ENCODE peak calls at places on chromosomes 12 and 14, in eight cellular contexts. L is IMR-90, N is GM23248, J is colonic mucosa, V is H9, B is SK-N-MC, H is mesenchymal stem cell, E is neural progenitor cell. C is an unnamed sample.

GRCh38 chr14:65560340-65561027 is 148.0 kb downstream of the FUT8 start:
- DNase-seq in V (no peak), J (no peak), H (no peak), L (peak), E (no peak), B (no peak), N (peak), C (no peak)

GRCh38 chr12:71162832-71163711 is 5.3 kb upstream of the TSPAN8 start:
- DNase-seq in J (no peak), L (no peak), E (no peak), H (no peak), V (no peak), B (no peak), N (no peak), C (no peak)

GRCh38 chr12:28899951-28900350 is 249.1 kb upstream of the FAR2 start:
- DNase-seq in L (peak), N (peak), E (no peak), H (peak), J (no peak), V (no peak), B (no peak), C (peak)

GRCh38 chr12:88921434-88921833 is 341.2 kb upstream of the KITLG start:
- DNase-seq in E (peak), B (no peak), V (no peak), N (no peak), J (no peak), H (no peak), L (no peak), C (no peak)

GRCh38 chr14:65286443-65286842 is 126.1 kb upstream of the FUT8 start:
- DNase-seq in L (no peak), V (no peak), N (peak), E (no peak), B (no peak), J (no peak), H (no peak), C (no peak)

GRCh38 chr14:104579507-104579906 is at the start of gene C14orf180:
- DNase-seq in N (no peak), H (no peak), B (no peak), J (no peak), E (no peak), L (no peak), V (no peak), C (no peak)

GRCh38 chr12:109592905-109593272 is 19.3 kb downstream of the MVK start:
- DNase-seq in L (no peak), H (no peak), B (no peak), N (no peak), E (no peak), J (no peak), V (no peak), C (no peak)

GRCh38 chr12:124774462-124775167 is 89.0 kb downstream of the SCARB1 start:
- DNase-seq in N (peak), E (no peak), J (no peak), L (peak), V (no peak), B (peak), H (peak), C (peak)

GRCh38 chr12:127941332-127941731 is 325.6 kb upstream of the TMEM132C start:
- DNase-seq in H (no peak), L (no peak), E (no peak), B (no peak), V (no peak), N (no peak), J (no peak), C (peak)

GRCh38 chr14:70905316-70905715 is 1.9 kb upstream of the PCNX1 start:
- DNase-seq in J (peak), N (no peak), E (no peak), B (no peak), V (no peak), H (peak), L (peak), C (peak)

GRCh38 chr12:67705394-67706370 is 57.1 kb downstream of the DYRK2 start:
- DNase-seq in J (no peak), V (no peak), N (peak), H (peak), E (no peak), L (peak), B (no peak), C (peak)

GRCh38 chr12:58639323-58639934 is 280.9 kb downstream of the LRIG3 start:
- DNase-seq in N (peak), E (no peak), L (peak), H (peak), B (no peak), J (no peak), V (no peak), C (no peak)

GRCh38 chr12:109230193-109230592 is 78.9 kb downstream of the FOXN4 start:
- DNase-seq in H (no peak), J (no peak), B (no peak), L (no peak), V (no peak), N (no peak), E (no peak), C (no peak)

GRCh38 chr12:116324684-116325664 is 47.5 kb upstream of the MED13L start:
- DNase-seq in E (no peak), L (no peak), N (no peak), B (no peak), V (no peak), J (no peak), H (no peak), C (no peak)

GRCh38 chr12:53268637-53269562 is 801 bp downstream of the ESPL1 start:
- DNase-seq in H (peak), N (peak), E (no peak), L (no peak), V (no peak), J (no peak), B (no peak), C (peak)

GRCh38 chr12:102182635-102183034 is 15.0 kb downstream of the PMCH start:
- DNase-seq in B (peak), H (no peak), L (no peak), J (no peak), V (no peak), N (no peak), E (no peak), C (no peak)

GRCh38 chr12:126676426-126676825 is 1590.5 kb upstream of the TMEM132C start:
- DNase-seq in H (no peak), V (no peak), J (no peak), B (no peak), L (no peak), N (no peak), E (no peak), C (no peak)

GRCh38 chr14:58118097-58118496 is 33.9 kb downstream of the ARMH4 start:
- DNase-seq in H (no peak), J (no peak), E (no peak), B (no peak), V (no peak), N (no peak), L (no peak), C (no peak)

GRCh38 chr14:23512156-23512555 is 39.4 kb downstream of the ZFHX2 start:
- DNase-seq in B (no peak), N (peak), H (no peak), V (no peak), J (no peak), L (no peak), E (no peak), C (no peak)

GRCh38 chr12:111451649-111452129 is 46.0 kb downstream of the SH2B3 start:
- DNase-seq in H (peak), N (peak), J (no peak), L (peak), E (peak), B (peak), V (no peak), C (peak)

GRCh38 chr12:18492372-18493025 is 231.2 kb downstream of the PIK3C2G start:
- DNase-seq in E (no peak), N (peak), J (no peak), L (peak), V (no peak), B (no peak), H (no peak), C (peak)

GRCh38 chr14:98138666-98139065 is 1133.3 kb downstream of the BCL11B start:
- DNase-seq in H (no peak), N (peak), B (no peak), J (peak), E (peak), L (no peak), V (peak), C (no peak)
- H3K9ac ChIP-seq in H (no peak), N (no peak), B (peak), J (no peak), E (no peak), L (no peak), V (no peak), C (no peak)

DNA sequence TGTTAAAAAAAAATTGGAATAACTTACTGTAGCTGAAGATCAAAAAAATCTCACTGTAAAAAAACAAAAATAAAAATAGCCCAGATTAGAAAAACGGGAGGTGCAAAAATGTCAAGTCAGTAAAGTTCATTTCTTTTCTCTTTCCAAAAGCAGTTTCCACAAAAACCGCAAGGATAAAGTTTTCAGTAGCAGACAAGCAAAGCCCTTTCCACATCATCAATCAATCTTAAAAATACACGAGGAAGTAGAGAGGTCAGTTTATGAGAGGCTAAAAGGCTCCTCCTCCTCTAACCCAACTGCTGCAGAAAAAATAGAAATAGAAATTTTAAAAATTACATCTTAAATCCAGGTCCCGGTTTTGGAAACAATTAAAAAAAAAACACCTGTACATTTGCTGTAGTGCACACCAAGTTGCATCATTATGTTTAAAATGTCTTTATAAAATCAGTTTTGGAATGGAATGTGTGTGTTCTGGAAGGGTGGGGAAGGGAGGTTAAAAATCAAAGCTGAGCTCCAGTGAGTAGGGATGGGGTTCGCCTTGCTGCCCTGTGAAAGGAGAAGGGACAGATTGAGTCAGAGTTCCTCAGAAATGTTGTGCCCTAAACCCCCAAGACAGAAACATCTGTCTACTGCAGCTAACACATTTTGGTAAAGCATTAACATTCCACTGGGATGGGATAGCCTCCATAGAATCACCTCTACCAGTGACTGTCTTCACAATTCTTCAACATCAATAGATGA is 5.8 kb downstream of the HNRNPC start:
- DNase-seq in N (peak), V (no peak), J (no peak), E (no peak), B (no peak), H (peak), L (peak), C (peak)
- H3K9ac ChIP-seq in N (peak), V (no peak), J (peak), E (no peak), B (peak), H (peak), L (no peak), C (no peak)

GRCh38 chr12:57526477-57527126 is 4.0 kb downstream of the MBD6 start:
- DNase-seq in E (no peak), J (no peak), N (no peak), H (no peak), L (no peak), B (no peak), V (no peak), C (no peak)
- H3K9ac ChIP-seq in E (no peak), J (no peak), N (no peak), H (peak), L (no peak), B (no peak), V (no peak), C (peak)

DNA sequence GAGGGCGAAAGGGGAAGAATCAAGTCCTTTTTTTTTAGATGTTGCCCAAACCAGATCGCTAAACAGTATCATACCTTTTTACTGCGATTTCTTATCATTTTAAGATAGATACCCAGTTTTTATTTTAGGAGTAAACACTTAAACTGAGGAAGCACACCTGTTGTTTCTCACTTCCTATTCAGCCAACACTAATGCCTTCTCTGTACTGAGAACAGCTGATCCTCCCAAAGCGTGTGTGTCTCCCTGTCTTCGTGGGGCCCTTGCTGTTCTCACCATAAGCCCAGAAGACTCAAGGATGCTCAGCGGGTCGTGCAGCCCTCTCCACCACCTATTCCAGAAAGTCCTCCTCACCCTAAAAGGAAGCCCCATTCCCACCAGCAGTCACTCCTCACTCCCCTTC is 14.8 kb downstream of the PPP2R5C start:
- DNase-seq in L (no peak), H (no peak), B (no peak), E (no peak), V (no peak), J (no peak), N (no peak), C (no peak)
- H3K9ac ChIP-seq in L (no peak), H (no peak), B (no peak), E (no peak), V (no peak), J (no peak), N (no peak), C (no peak)

DNA sequence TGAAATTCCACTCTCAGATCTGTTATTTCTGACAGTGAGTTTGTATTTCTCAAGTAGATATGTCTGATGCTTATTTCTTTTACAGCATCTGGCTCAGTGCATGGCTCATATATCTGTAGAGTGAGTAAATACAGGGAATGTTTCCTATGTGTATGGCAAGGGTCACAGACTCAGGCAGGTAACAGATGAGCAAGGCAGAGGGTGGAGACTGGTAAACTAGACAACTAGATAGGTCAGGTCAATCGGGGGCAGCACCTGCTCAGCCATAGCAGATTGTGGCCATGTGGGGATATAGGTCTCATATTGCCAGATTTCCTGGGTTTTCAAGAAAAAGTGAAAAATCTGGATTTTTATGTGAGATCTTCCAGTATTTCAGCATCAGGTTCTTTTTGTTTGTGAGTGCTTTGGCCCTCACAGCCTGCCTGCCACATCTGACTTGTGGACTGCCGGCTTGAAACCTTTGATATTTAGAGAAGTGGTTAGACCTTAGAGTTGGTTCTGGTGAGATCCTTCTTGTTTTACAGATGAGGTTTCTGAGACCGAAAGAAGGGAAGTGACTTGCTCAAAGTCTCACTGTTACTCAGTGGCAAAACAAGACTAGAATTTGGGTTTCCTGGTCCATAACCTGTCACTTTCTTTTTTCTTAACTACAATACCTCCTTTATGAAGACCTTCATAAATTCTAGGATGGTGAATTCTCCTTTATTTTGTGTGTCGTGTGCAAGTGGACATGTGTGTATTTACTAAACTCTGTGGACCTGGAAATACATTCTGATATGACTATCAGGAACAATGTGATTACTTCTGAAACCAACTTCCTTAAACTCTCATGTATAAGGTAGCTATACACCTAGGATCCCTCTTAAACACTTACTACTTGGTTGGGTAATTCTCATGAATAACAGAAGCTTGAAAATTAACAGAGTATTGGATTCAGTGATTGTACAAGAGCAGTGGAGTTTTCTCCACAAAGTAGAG is 34.4 kb downstream of the PROX2 start:
- DNase-seq in H (no peak), B (no peak), V (no peak), N (no peak), L (no peak), E (no peak), J (no peak), C (no peak)
- H3K9ac ChIP-seq in H (no peak), B (no peak), V (no peak), N (no peak), L (no peak), E (no peak), J (no peak), C (no peak)